ENCODE peak calls at places on chromosomes 16 and 17, in nine cellular contexts. A is uterus, U is left colon, Y is T-helper 2 cell, D is amniotic stem cell, W is lower lobe of right lung, P is AG04450, E is kidney, G is AG08396. J is an unnamed sample.

GRCh38 chr16:84948855-84949610 is 62.3 kb downstream of the ZDHHC7 start:
- DNase-seq in A (no peak), U (no peak), Y (peak), D (no peak), W (no peak), P (no peak), E (no peak), G (no peak), J (no peak)

GRCh38 chr17:58375216-58375615 is 23.2 kb upstream of the SUPT4H1 start:
- DNase-seq in A (no peak), U (no peak), Y (no peak), D (no peak), W (no peak), P (no peak), E (no peak), G (no peak), J (no peak)

GRCh38 chr17:69637399-69638165 is 223.1 kb downstream of the MAP2K6 start:
- DNase-seq in A (no peak), U (no peak), Y (no peak), D (peak), W (no peak), P (peak), E (no peak), G (peak), J (peak)

GRCh38 chr16:79838860-79839259 is 238.3 kb upstream of the MAF start:
- DNase-seq in A (peak), U (peak), Y (no peak), D (no peak), W (no peak), P (no peak), E (no peak), G (no peak), J (no peak)

GRCh38 chr17:9217151-9218067 is 196.1 kb downstream of the NTN1 start:
- DNase-seq in A (peak), U (no peak), Y (no peak), D (no peak), W (no peak), P (peak), E (no peak), G (peak), J (peak)

GRCh38 chr17:80822021-80822699 is 169.5 kb upstream of the CHMP6 start:
- DNase-seq in A (no peak), U (no peak), Y (no peak), D (no peak), W (peak), P (no peak), E (peak), G (no peak), J (no peak)

GRCh38 chr16:19859603-19860002 is 25.0 kb downstream of the GPRC5B start:
- DNase-seq in A (no peak), U (no peak), Y (no peak), D (no peak), W (peak), P (no peak), E (no peak), G (no peak), J (no peak)

GRCh38 chr16:14366447-14366846 is 263.6 kb downstream of the PARN start:
- DNase-seq in A (no peak), U (no peak), Y (no peak), D (no peak), W (no peak), P (no peak), E (no peak), G (no peak), J (no peak)

GRCh38 chr17:72266099-72266852 is 145.5 kb downstream of the SOX9 start:
- DNase-seq in A (no peak), U (no peak), Y (no peak), D (no peak), W (no peak), P (no peak), E (no peak), G (no peak), J (no peak)

GRCh38 chr16:89072216-89073130 is 21.2 kb upstream of the ACSF3 start:
- DNase-seq in A (no peak), U (no peak), Y (no peak), D (no peak), W (no peak), P (no peak), E (no peak), G (no peak), J (no peak)